ENCODE peak calls at places on chromosomes 4 and X, in four cellular contexts. E, S, K and L are unnamed samples.

GRCh38 chr4:14180983-14181601 is 553.6 kb upstream of the BOD1L1 start:
- DNase-seq in E (no peak), S (peak; percentile 80), K (peak; percentile 20), L (peak; percentile 72)

GRCh38 chrX:124348152-124348551 is 1.8 kb downstream of the SH2D1A start:
- DNase-seq in E (no peak), S (no peak), K (no peak), L (no peak)

GRCh38 chr4:104494822-104495559 is at the start of gene CXXC4:
- DNase-seq in E (no peak), S (peak; percentile 58), K (peak; percentile 63), L (peak; percentile 38)

GRCh38 chr4:1403591-1404572 is 2.4 kb downstream of the NKX1-1 start:
- DNase-seq in E (no peak), S (no peak), K (no peak), L (no peak)

GRCh38 chr4:3009422-3009821 is 46.1 kb downstream of the GRK4 start:
- DNase-seq in E (no peak), S (peak; percentile 21), K (peak; percentile 6), L (no peak)

GRCh38 chr4:78901882-78902281 is 37.4 kb downstream of the PAQR3 start:
- DNase-seq in E (no peak), S (no peak), K (no peak), L (no peak)

GRCh38 chr4:1029536-1029935 is 18.1 kb downstream of the FGFRL1 start:
- DNase-seq in E (no peak), S (peak; percentile 19), K (no peak), L (no peak)

GRCh38 chr4:10737335-10737734 is 52.8 kb upstream of the CLNK start:
- DNase-seq in E (no peak), S (no peak), K (peak; percentile 68), L (no peak)